ENCODE peak calls at places on chromosomes 2 and 18, in five cellular contexts. U is ovary, Q is uterus, C is heart right ventricle, K is HepG2. A is an unnamed sample. For H3K27me3 and H3K4me1, the result is how much of the 10 kb centered on the place peaks cover.

GRCh38 chr2:118747637-118748036 is 99.8 kb downstream of the EN1 start:
- DNase-seq in U (no peak), Q (no peak), C (no peak), K (no peak), A (no peak)

GRCh38 chr2:72937356-72937669 is 20.0 kb downstream of the EMX1 start:
- DNase-seq in U (no peak), Q (no peak), C (no peak), K (no peak), A (no peak)

GRCh38 chr2:152558174-152559091 is 158.8 kb downstream of the PRPF40A start:
- DNase-seq in U (no peak), Q (no peak), C (no peak), K (no peak), A (no peak)

GRCh38 chr2:152560163-152560562 is 157.1 kb downstream of the PRPF40A start:
- DNase-seq in U (no peak), Q (no peak), C (no peak), K (no peak), A (no peak)

GRCh38 chr2:98704499-98705332 is 26.2 kb downstream of the MGAT4A start:
- DNase-seq in U (no peak), Q (no peak), C (no peak), K (peak), A (no peak)

GRCh38 chr2:201357216-201357615 is at the start of gene FLACC1:
- DNase-seq in U (no peak), Q (no peak), C (no peak), K (peak), A (no peak)

GRCh38 chr2:173171924-173172643 is 96.4 kb downstream of the MAP3K20 start:
- DNase-seq in U (no peak), Q (no peak), C (no peak), K (no peak), A (no peak)

GRCh38 chr18:8351173-8351572 is 258.1 kb upstream of the RAB12 start:
- DNase-seq in U (no peak), Q (no peak), C (no peak), K (no peak), A (no peak)

GRCh38 chr2:173354601-173355131 is at the start of gene CDCA7:
- DNase-seq in U (peak), Q (peak), C (peak), K (peak), A (no peak)

GRCh38 chr2:43754180-43754579 is 19.7 kb upstream of the DYNC2LI1 start:
- DNase-seq in U (no peak), Q (no peak), C (peak), K (no peak), A (no peak)

GRCh38 chr2:175111200-175111657 is 56.8 kb downstream of the ATF2 start:
- DNase-seq in U (no peak), Q (no peak), C (no peak), K (peak), A (no peak)

GRCh38 chr2:60954139-60954538 is 63.4 kb upstream of the PEX13 start:
- DNase-seq in U (no peak), Q (no peak), C (no peak), K (no peak), A (no peak)

GRCh38 chr18:7892556-7892955 is 325.4 kb downstream of the PTPRM start:
- DNase-seq in U (no peak), Q (no peak), C (no peak), K (no peak), A (no peak)

GRCh38 chr2:147057931-147058491 is 786.8 kb upstream of the ACVR2A start:
- DNase-seq in U (no peak), Q (no peak), C (no peak), K (no peak), A (no peak)

GRCh38 chr2:64204006-64204632 is 59.9 kb upstream of the PELI1 start:
- DNase-seq in U (no peak), Q (no peak), C (peak), K (no peak), A (no peak)

GRCh38 chr2:23203383-23203782 is 181.6 kb upstream of the KLHL29 start:
- DNase-seq in U (no peak), Q (no peak), C (no peak), K (no peak), A (no peak)

GRCh38 chr18:8428951-8429350 is 180.3 kb upstream of the RAB12 start:
- DNase-seq in U (no peak), Q (no peak), C (no peak), K (no peak), A (no peak)

GRCh38 chr2:203330434-203330833 is 2.2 kb downstream of the ABI2 start:
- DNase-seq in U (no peak), Q (no peak), C (no peak), K (no peak), A (no peak)

GRCh38 chr18:48622911-48623431 is 84.1 kb downstream of the CTIF start:
- DNase-seq in U (no peak), Q (no peak), C (no peak), K (no peak), A (no peak)

GRCh38 chr2:9736008-9736407 is 105.2 kb upstream of the YWHAQ start:
- DNase-seq in U (no peak), Q (no peak), C (no peak), K (no peak), A (no peak)

GRCh38 chr2:226736391-226736790 is 63.2 kb downstream of the IRS1 start:
- DNase-seq in U (no peak), Q (no peak), C (no peak), K (no peak), A (peak)

GRCh38 chr2:218024336-218024735 is 21.5 kb upstream of the TNS1 start:
- DNase-seq in U (peak), Q (peak), C (no peak), K (no peak), A (no peak)

GRCh38 chr2:177404243-177404642 is 11.7 kb downstream of the AGPS start:
- DNase-seq in U (no peak), Q (no peak), C (no peak), K (no peak), A (no peak)

GRCh38 chr2:72815655-72816268 is 10.1 kb downstream of the EXOC6B start:
- DNase-seq in U (no peak), Q (no peak), C (no peak), K (peak), A (no peak)

GRCh38 chr2:217064234-217065103 is 204.6 kb upstream of the TNP1 start:
- DNase-seq in U (peak), Q (peak), C (no peak), K (no peak), A (no peak)

GRCh38 chr2:70371753-70372152 is 69.9 kb upstream of the FAM136A start:
- DNase-seq in U (no peak), Q (no peak), C (no peak), K (no peak), A (no peak)

GRCh38 chr18:48546411-48546810 is 7.6 kb downstream of the CTIF start:
- DNase-seq in U (peak), Q (no peak), C (no peak), K (no peak), A (no peak)

GRCh38 chr2:200308001-200308400 is 1.5 kb downstream of the SPATS2L start:
- DNase-seq in U (no peak), Q (no peak), C (no peak), K (no peak), A (no peak)

GRCh38 chr2:44716131-44716530 is 225.4 kb upstream of the SIX3 start:
- DNase-seq in U (no peak), Q (no peak), C (no peak), K (no peak), A (no peak)

GRCh38 chr2:151974997-151975396 is 123.8 kb downstream of the CACNB4 start:
- DNase-seq in U (no peak), Q (no peak), C (no peak), K (no peak), A (no peak)

GRCh38 chr2:230444832-230445231 is 28.8 kb downstream of the SP100 start:
- DNase-seq in U (no peak), Q (no peak), C (no peak), K (no peak), A (no peak)

GRCh38 chr2:237330539-237330938 is 83.4 kb downstream of the COL6A3 start:
- DNase-seq in U (no peak), Q (no peak), C (no peak), K (no peak), A (no peak)

GRCh38 chr2:169997140-169997887 is 170.1 kb downstream of the UBR3 start:
- DNase-seq in U (no peak), Q (no peak), C (no peak), K (no peak), A (no peak)

GRCh38 chr2:134457353-134457752 is 203.5 kb downstream of the MGAT5 start:
- DNase-seq in U (no peak), Q (no peak), C (no peak), K (no peak), A (no peak)

GRCh38 chr18:13456736-13457271 is 238.2 kb downstream of the LDLRAD4 start:
- DNase-seq in U (no peak), Q (no peak), C (no peak), K (no peak), A (no peak)
- H3K27me3 ChIP-seq in U (under half), Q (under half), C (under half), K (under half), A (under half)

GRCh38 chr2:183024701-183025100 is 13.6 kb downstream of the NCKAP1 start:
- DNase-seq in U (no peak), Q (no peak), C (no peak), K (no peak), A (no peak)

GRCh38 chr2:183025993-183026392 is 12.3 kb downstream of the NCKAP1 start:
- DNase-seq in U (no peak), Q (no peak), C (no peak), K (no peak), A (no peak)

GRCh38 chr2:183021613-183022012 is 16.6 kb downstream of the NCKAP1 start:
- DNase-seq in U (no peak), Q (no peak), C (no peak), K (no peak), A (no peak)

GRCh38 chr2:183019718-183020442 is 18.4 kb downstream of the NCKAP1 start:
- DNase-seq in U (no peak), Q (no peak), C (no peak), K (no peak), A (no peak)

GRCh38 chr2:183022711-183023110 is 15.5 kb downstream of the NCKAP1 start:
- DNase-seq in U (no peak), Q (no peak), C (no peak), K (no peak), A (no peak)
- H3K4me1 ChIP-seq in U (under half), Q (under half), C (half or more), K (under half), A (under half)

GRCh38 chr2:240435457-240435954 is at the start of gene GPC1:
- DNase-seq in U (peak), Q (peak), C (peak), K (peak), A (no peak)

GRCh38 chr2:240434728-240435456 is 571 bp upstream of the GPC1 start:
- DNase-seq in U (peak), Q (peak), C (peak), K (peak), A (peak)

GRCh38 chr2:240432820-240433801 is 2.4 kb upstream of the GPC1 start:
- DNase-seq in U (peak), Q (peak), C (peak), K (no peak), A (no peak)

GRCh38 chr2:240432430-240432819 is 3.0 kb upstream of the GPC1 start:
- DNase-seq in U (peak), Q (no peak), C (no peak), K (no peak), A (no peak)

DNA sequence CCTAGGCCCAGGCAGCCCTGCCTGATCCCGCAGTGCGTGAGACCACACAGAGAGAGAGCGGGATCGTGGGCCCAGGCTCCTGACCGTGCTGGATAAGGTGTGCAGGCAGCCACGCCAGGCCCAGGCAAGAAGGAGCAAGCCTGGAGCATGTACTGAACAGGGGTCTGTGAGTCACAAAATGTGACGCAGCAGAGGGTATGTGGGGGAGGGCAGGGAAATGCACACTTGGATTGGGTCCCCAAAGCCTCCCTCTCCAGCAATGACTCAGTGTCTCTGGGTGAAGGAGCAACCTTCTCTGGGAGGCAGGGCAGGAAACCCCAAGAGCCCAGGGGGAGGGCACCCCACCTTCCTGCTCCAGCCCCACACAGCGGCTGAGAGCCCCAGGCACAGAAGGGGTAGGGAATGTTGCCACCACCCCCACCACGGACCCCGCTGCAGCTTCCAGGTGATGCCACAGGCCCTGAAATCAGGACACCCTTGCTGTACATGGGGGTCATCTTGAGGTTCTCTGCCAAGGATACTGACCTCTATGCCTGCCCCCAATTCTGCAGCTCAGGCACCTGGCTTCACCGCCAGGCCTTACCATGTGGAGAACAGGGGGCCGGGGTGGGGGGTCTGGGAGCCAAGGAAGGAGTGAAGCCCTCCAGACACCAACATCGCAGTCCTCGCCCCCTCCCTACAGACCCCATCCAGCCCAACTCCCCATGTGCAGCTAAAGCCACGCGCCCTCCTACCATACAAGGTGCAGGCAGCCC is 1.3 kb upstream of the GPC1 start:
- DNase-seq in U (peak), Q (peak), C (peak), K (no peak), A (no peak)
- H3K4me3 ChIP-seq in U (peak), Q (peak), C (peak), K (peak), A (peak)

DNA sequence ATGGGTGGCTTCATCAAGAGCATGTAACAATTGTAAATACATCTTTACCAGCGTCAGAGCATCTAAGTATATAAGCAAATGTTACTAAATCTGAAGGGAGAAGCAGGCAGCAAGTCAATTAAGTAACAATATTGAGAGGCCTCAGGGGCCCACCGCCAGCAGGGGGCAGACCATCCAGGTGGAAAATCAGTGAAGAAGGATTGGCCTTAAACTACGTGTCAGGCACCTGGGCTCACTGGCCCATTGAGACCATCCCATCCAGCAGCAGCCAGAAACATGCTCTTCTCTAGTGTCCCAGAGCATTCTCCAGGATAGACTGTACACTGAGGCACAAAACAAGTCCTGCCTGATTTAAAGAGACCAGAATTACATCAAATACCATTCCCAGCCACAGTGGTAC is 96.2 kb upstream of the SNTG2 start:
- DNase-seq in U (no peak), Q (peak), C (no peak), K (peak), A (no peak)
- H3K27me3 ChIP-seq in U (under half), Q (under half), C (under half), K (under half), A (under half)

GRCh38 chr2:205546417-205546816 is 135.9 kb upstream of the NRP2 start:
- DNase-seq in U (no peak), Q (no peak), C (no peak), K (no peak), A (no peak)
- H3K4me1 ChIP-seq in U (under half), Q (under half), C (under half), K (under half), A (under half)